ENCODE peak calls at places on chromosome 15, in eight cellular contexts. G is endodermal cell; P is IMR-90; X is psoas muscle; L is tibial artery; A is GM23338; Y is tibial nerve; F is naive thymus-derived CD4-positive, alpha-beta T cell. Z is an unnamed sample. For H3K27me3 and H3K36me3, the result is how much of the 10 kb centered on the place peaks cover.

GRCh38 chr15:67143646-67144045 is 78.2 kb downstream of the SMAD3 start:
- DNase-seq in G (peak), P (no peak), X (no peak), L (no peak), A (no peak), Y (no peak), F (no peak), Z (no peak)

GRCh38 chr15:67082007-67082536 is 16.7 kb downstream of the SMAD3 start:
- DNase-seq in G (no peak), P (no peak), X (no peak), L (no peak), A (no peak), Y (no peak), F (peak), Z (no peak)

GRCh38 chr15:90064931-90065681 is 37.2 kb downstream of the IDH2 start:
- DNase-seq in G (peak), P (no peak), X (peak), L (peak), A (peak), Y (no peak), F (no peak), Z (peak)

GRCh38 chr15:36363335-36363734 is 216.1 kb upstream of the CDIN1 start:
- DNase-seq in G (no peak), P (peak), X (no peak), L (no peak), A (no peak), Y (no peak), F (no peak), Z (no peak)

GRCh38 chr15:55588070-55588817 is at the start of gene PYGO1:
- DNase-seq in G (peak), P (peak), X (peak), L (peak), A (peak), Y (peak), F (peak), Z (peak)

GRCh38 chr15:64894395-64895056 is 17.2 kb upstream of the ANKDD1A start:
- DNase-seq in G (peak), P (no peak), X (peak), L (no peak), A (peak), Y (no peak), F (peak), Z (peak)

GRCh38 chr15:37819191-37819590 is 115.2 kb upstream of the TMCO5A start:
- DNase-seq in G (no peak), P (peak), X (no peak), L (no peak), A (no peak), Y (no peak), F (no peak), Z (no peak)

GRCh38 chr15:57227899-57228298 is 148.4 kb upstream of the CGNL1 start:
- DNase-seq in G (no peak), P (peak), X (no peak), L (no peak), A (no peak), Y (no peak), F (no peak), Z (no peak)

GRCh38 chr15:29134239-29134638 is 135.4 kb downstream of the NSMCE3 start:
- DNase-seq in G (no peak), P (no peak), X (no peak), L (no peak), A (no peak), Y (no peak), F (no peak), Z (peak)

GRCh38 chr15:65182538-65182937 is 2.6 kb downstream of the CLPX start:
- DNase-seq in G (no peak), P (no peak), X (no peak), L (no peak), A (no peak), Y (no peak), F (no peak), Z (no peak)

GRCh38 chr15:62942411-62942810 is 100.1 kb upstream of the TPM1 start:
- DNase-seq in G (no peak), P (no peak), X (no peak), L (no peak), A (no peak), Y (no peak), F (no peak), Z (no peak)

GRCh38 chr15:89664441-89664840 is 9.2 kb upstream of the KIF7 start:
- DNase-seq in G (no peak), P (no peak), X (no peak), L (no peak), A (no peak), Y (no peak), F (no peak), Z (no peak)

GRCh38 chr15:70109982-70110381 is 12.3 kb upstream of the TLE3 start:
- DNase-seq in G (no peak), P (no peak), X (no peak), L (no peak), A (no peak), Y (no peak), F (no peak), Z (no peak)

GRCh38 chr15:66698971-66699370 is 3.1 kb upstream of the SMAD6 start:
- DNase-seq in G (peak), P (no peak), X (no peak), L (no peak), A (peak), Y (no peak), F (no peak), Z (no peak)

GRCh38 chr15:46309914-46310313 is 675.1 kb downstream of the SQOR start:
- DNase-seq in G (peak), P (no peak), X (no peak), L (no peak), A (peak), Y (no peak), F (no peak), Z (no peak)

GRCh38 chr15:26893351-26894065 is 26.6 kb downstream of the GABRA5 start:
- DNase-seq in G (peak), P (no peak), X (no peak), L (no peak), A (no peak), Y (no peak), F (no peak), Z (peak)

GRCh38 chr15:37246065-37246464 is 145.7 kb upstream of the MEIS2 start:
- DNase-seq in G (no peak), P (no peak), X (no peak), L (no peak), A (no peak), Y (no peak), F (no peak), Z (no peak)

GRCh38 chr15:56989411-56989924 is 71.0 kb downstream of the TCF12 start:
- DNase-seq in G (no peak), P (peak), X (no peak), L (no peak), A (no peak), Y (no peak), F (no peak), Z (no peak)

GRCh38 chr15:81398456-81398855 is 24.4 kb upstream of the TMC3 start:
- DNase-seq in G (no peak), P (no peak), X (no peak), L (no peak), A (no peak), Y (no peak), F (no peak), Z (no peak)

GRCh38 chr15:84824260-84824690 is 7.1 kb downstream of the ALPK3 start:
- DNase-seq in G (no peak), P (no peak), X (peak), L (peak), A (no peak), Y (peak), F (no peak), Z (no peak)

GRCh38 chr15:71103102-71103676 is 12.1 kb upstream of the THSD4 start:
- DNase-seq in G (peak), P (peak), X (no peak), L (no peak), A (no peak), Y (no peak), F (no peak), Z (peak)

GRCh38 chr15:58987036-58987435 is 427 bp upstream of the RNF111 start:
- DNase-seq in G (no peak), P (peak), X (no peak), L (no peak), A (no peak), Y (no peak), F (no peak), Z (no peak)

GRCh38 chr15:74200871-74201419 is 1.6 kb downstream of the STRA6 start:
- DNase-seq in G (no peak), P (peak), X (peak), L (peak), A (no peak), Y (peak), F (no peak), Z (peak)

GRCh38 chr15:93109370-93110105 is 20.5 kb upstream of the RGMA start:
- DNase-seq in G (peak), P (no peak), X (no peak), L (no peak), A (peak), Y (no peak), F (no peak), Z (peak)

GRCh38 chr15:25238126-25238525 is 200.7 kb downstream of the UBE3A start:
- DNase-seq in G (no peak), P (no peak), X (peak), L (no peak), A (no peak), Y (no peak), F (no peak), Z (no peak)

GRCh38 chr15:78944202-78944625 is 632 bp downstream of the CTSH start:
- DNase-seq in G (no peak), P (no peak), X (no peak), L (no peak), A (no peak), Y (no peak), F (no peak), Z (no peak)
- H3K4me3 ChIP-seq in G (peak), P (no peak), X (peak), L (peak), A (peak), Y (peak), F (peak), Z (peak)

GRCh38 chr15:96345560-96346389 is 15.3 kb downstream of the NR2F2 start:
- DNase-seq in G (peak), P (peak), X (peak), L (peak), A (peak), Y (peak), F (no peak), Z (peak)

GRCh38 chr15:96346409-96346808 is 15.9 kb downstream of the NR2F2 start:
- DNase-seq in G (no peak), P (no peak), X (no peak), L (no peak), A (no peak), Y (no peak), F (no peak), Z (no peak)

GRCh38 chr15:96344120-96344705 is 13.7 kb downstream of the NR2F2 start:
- DNase-seq in G (no peak), P (no peak), X (no peak), L (no peak), A (peak), Y (no peak), F (no peak), Z (peak)

GRCh38 chr15:96343529-96344072 is 13.1 kb downstream of the NR2F2 start:
- DNase-seq in G (peak), P (no peak), X (no peak), L (no peak), A (peak), Y (no peak), F (no peak), Z (peak)

DNA sequence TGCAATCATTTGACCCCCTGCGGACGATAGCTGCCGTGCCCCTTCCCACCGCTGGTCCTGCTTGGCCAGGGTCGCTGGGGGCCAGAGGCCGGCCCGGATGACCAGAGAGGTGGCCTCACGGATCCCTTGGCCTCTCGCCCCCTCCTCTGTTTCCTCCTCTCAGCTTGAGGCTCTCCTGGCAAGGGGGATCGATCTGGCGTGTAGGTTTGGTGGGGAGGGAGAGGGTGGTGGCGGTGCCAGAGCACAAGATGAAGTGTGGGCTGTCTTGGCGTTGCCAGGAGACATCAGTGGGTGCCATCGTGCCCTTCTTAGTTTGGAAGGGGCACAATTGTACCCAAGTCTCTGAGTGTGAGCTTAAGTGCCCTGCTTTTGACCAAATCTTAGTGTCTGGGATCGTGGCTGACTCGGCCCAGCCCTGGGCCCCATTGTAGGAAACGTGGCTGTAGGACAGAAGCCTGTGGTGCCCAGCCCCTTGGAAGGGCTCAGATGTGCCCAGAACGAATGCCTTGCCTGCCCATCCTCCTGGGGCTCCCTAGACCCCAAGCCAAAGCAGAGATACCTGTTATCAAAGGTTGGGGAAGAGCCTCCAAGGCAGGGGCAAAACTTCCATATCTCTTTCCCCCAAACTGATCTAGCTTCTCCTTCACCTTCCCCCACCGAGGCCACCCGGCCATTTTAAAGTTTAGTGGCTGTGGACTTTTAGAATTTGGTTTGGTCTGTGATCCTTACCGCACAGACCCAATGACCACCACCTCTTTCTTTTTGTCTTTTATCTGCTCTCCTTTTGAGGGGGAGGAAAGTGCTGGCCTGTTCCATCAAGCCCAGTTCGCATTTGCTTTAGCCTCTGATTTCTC is 14.4 kb downstream of the NR2F2 start:
- DNase-seq in G (peak), P (no peak), X (no peak), L (no peak), A (peak), Y (no peak), F (no peak), Z (peak)
- H3K27me3 ChIP-seq in G (half or more), P (under half), X (under half), L (under half), A (half or more), Y (under half), F (under half), Z (half or more)

GRCh38 chr15:40739854-40740253 is 15.2 kb downstream of the RMDN3 start:
- DNase-seq in G (peak), P (no peak), X (no peak), L (no peak), A (peak), Y (no peak), F (no peak), Z (peak)
- H3K36me3 ChIP-seq in G (half or more), P (under half), X (under half), L (half or more), A (under half), Y (under half), F (under half), Z (under half)

DNA sequence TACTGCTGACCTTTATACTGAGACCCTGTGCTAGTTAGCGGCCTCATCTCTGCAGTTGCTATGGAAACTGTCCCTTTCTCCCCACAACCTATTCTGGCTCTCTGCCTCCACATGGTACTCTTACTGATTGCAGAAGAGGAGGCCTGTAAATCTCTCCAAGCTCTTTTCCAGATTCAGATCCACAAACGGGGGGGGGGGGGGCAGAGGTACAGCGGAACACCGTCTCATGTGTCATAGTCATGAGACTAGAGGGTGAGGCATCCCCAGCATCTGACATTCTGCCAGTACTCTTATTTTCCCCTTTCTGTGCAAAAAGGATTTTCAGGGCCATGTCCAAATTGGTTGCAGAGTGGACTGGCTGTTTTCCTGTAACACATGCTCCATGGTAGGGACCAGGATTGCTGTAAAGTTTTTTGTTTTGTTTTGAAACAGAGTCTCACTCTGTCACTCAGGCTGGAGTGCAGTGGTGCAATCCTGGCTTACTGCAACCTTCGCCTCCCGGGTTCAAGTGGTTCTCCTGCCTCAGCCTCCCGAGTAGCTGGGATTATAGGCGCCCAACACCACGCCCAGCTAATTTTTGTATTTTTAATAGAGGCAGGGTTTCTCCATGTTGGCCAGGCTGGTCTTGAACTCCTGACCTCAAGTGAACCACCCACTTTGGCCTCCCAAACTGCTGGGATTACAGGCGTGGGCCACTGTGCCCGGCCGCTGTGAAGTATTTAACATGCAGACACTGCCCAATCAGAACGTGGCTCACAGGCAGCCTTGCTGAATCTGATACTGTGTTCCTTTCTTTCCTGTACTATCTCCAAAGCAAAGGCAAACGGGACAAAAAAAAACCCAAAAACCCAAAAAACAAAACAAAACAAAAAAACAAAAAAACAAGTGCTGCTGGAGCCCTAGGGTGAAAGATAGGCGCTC is 8.1 kb upstream of the MAP1A start:
- DNase-seq in G (peak), P (no peak), X (peak), L (peak), A (peak), Y (no peak), F (no peak), Z (peak)
- H3K4me3 ChIP-seq in G (peak), P (no peak), X (peak), L (peak), A (peak), Y (peak), F (peak), Z (peak)

GRCh38 chr15:76345269-76345879 is 8.8 kb downstream of the ISL2 start:
- DNase-seq in G (peak), P (no peak), X (no peak), L (no peak), A (no peak), Y (no peak), F (no peak), Z (no peak)

GRCh38 chr15:76346666-76347506 is 10.3 kb downstream of the ISL2 start:
- DNase-seq in G (peak), P (peak), X (no peak), L (no peak), A (peak), Y (no peak), F (no peak), Z (peak)

GRCh38 chr15:76349301-76350070 is 12.9 kb downstream of the ISL2 start:
- DNase-seq in G (no peak), P (peak), X (no peak), L (no peak), A (no peak), Y (no peak), F (no peak), Z (no peak)

GRCh38 chr15:76345880-76346665 is 9.5 kb downstream of the ISL2 start:
- DNase-seq in G (peak), P (no peak), X (no peak), L (no peak), A (peak), Y (no peak), F (no peak), Z (peak)

DNA sequence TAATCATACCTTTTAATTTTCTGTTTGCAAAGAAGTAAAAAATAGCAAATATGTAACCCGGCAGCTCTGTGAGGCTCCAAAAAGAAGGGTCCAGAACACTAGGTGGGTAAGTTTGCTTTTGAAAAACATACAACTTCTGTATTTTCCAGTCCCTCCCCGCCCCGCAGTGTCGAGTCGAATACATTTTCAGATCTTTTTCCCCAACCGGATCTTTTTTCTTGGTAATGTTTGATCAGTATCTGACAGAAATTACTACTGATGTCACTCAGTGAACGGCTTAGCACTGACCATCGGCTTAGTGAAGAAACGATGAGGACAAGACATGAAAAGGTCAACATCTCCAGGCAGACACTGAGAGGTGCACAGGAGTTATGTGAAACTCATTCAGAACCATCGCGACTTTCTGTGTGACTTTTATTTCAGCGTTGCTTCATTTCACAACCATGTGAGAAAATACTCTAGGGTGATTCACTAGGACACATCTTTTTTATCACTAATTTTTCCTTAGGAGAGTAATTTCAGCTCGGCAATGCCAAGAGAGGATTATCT is 11.0 kb downstream of the ISL2 start:
- DNase-seq in G (no peak), P (no peak), X (no peak), L (no peak), A (no peak), Y (no peak), F (no peak), Z (peak)
- H3K27me3 ChIP-seq in G (half or more), P (under half), X (half or more), L (half or more), A (half or more), Y (half or more), F (under half), Z (half or more)

GRCh38 chr15:100204771-100205170 is 137.0 kb downstream of the ADAMTS17 start:
- DNase-seq in G (no peak), P (no peak), X (no peak), L (no peak), A (no peak), Y (no peak), F (no peak), Z (no peak)
- H3K36me3 ChIP-seq in G (under half), P (under half), X (under half), L (under half), A (under half), Y (under half), F (under half), Z (under half)